ENCODE peak calls at places on chromosomes 5 and 9, in five cellular contexts. F is hypothalamus; A is HT-29; B is activated naive CD4-positive, alpha-beta T cell treated with anti-CD3 and anti-CD28 coated beads, Interleukin-2, amount 50 U/mL, for 16 hours; G is naive thymus-derived CD8-positive, alpha-beta T cell. J is an unnamed sample.

GRCh38 chr9:127975376-127976315 is 5.1 kb downstream of the EEIG1 start:
- DNase-seq in F (no peak), A (no peak), B (no peak), G (no peak), J (no peak)

GRCh38 chr5:120405291-120405864 is 58.7 kb upstream of the PRR16 start:
- DNase-seq in F (no peak), A (no peak), B (no peak), G (no peak), J (no peak)

GRCh38 chr5:58582004-58582403 is 871 bp upstream of the RAB3C start:
- DNase-seq in F (no peak), A (no peak), B (no peak), G (no peak), J (no peak)

GRCh38 chr5:74641014-74641777 is 668 bp upstream of the ENC1 start:
- DNase-seq in F (no peak), A (peak), B (peak), G (peak), J (peak)

GRCh38 chr5:107402881-107403280 is 267.9 kb downstream of the EFNA5 start:
- DNase-seq in F (no peak), A (no peak), B (no peak), G (no peak), J (no peak)

GRCh38 chr5:103109277-103109676 is 10.7 kb downstream of the GIN1 start:
- DNase-seq in F (no peak), A (no peak), B (no peak), G (no peak), J (no peak)

GRCh38 chr5:3854069-3854741 is 258.6 kb downstream of the IRX1 start:
- DNase-seq in F (no peak), A (no peak), B (no peak), G (no peak), J (no peak)

GRCh38 chr5:93511445-93511844 is 69.6 kb downstream of the NR2F1-AS1 start:
- DNase-seq in F (no peak), A (peak), B (no peak), G (no peak), J (no peak)

GRCh38 chr5:90746119-90746518 is 187.5 kb downstream of the ADGRV1 start:
- DNase-seq in F (no peak), A (no peak), B (no peak), G (no peak), J (no peak)

GRCh38 chr5:13477118-13477737 is 467.3 kb downstream of the DNAH5 start:
- DNase-seq in F (no peak), A (no peak), B (no peak), G (no peak), J (no peak)

GRCh38 chr9:32968101-32969011 is 33.1 kb downstream of the APTX start:
- DNase-seq in F (no peak), A (peak), B (peak), G (peak), J (peak)

J was measured in activated CD8-positive, alpha-beta memory T cell treated with anti-CD3 and anti-CD28 coated beads, Interleukin-2, amount 50 U/mL, for 4 hours.